ENCODE peak calls at places on chromosomes 12 and 14, in eight cellular contexts. J is NCI-H1694 treated with DMSO at 0.1 percent for 48 hours; O is activated gamma-delta T cell treated with Interleukin-2 at 50 U/mL for 16 hours; A is heart right ventricle; F is fibroblast of gingiva; I is ELR; G is AG09309; E is naive thymus-derived CD8-positive, alpha-beta T cell. R is an unnamed sample.

GRCh38 chr14:30114051-30114450 is 186.4 kb upstream of the PRKD1 start:
- DNase-seq in J (no peak), O (no peak), A (no peak), F (peak), I (no peak), G (no peak), E (no peak), R (no peak)

GRCh38 chr14:54564799-54565235 is 2.1 kb upstream of the SAMD4A start:
- DNase-seq in J (peak), O (no peak), A (no peak), F (peak), I (peak), G (no peak), E (peak), R (no peak)

GRCh38 chr12:12704593-12705230 is 8.7 kb upstream of the GPR19 start:
- DNase-seq in J (peak), O (no peak), A (peak), F (peak), I (peak), G (peak), E (peak), R (no peak)

GRCh38 chr12:132423251-132424117 is 66.5 kb upstream of the FBRSL1 start:
- DNase-seq in J (no peak), O (no peak), A (no peak), F (no peak), I (no peak), G (no peak), E (no peak), R (peak)

GRCh38 chr12:33678221-33678964 is 238.8 kb upstream of the SYT10 start:
- DNase-seq in J (no peak), O (no peak), A (no peak), F (no peak), I (no peak), G (no peak), E (no peak), R (no peak)

GRCh38 chr14:103450423-103450822 is 65.2 kb downstream of the MARK3 start:
- DNase-seq in J (no peak), O (no peak), A (no peak), F (no peak), I (no peak), G (no peak), E (no peak), R (no peak)

GRCh38 chr14:63249112-63249511 is 44.9 kb downstream of the RHOJ start:
- DNase-seq in J (no peak), O (no peak), A (peak), F (no peak), I (no peak), G (no peak), E (no peak), R (no peak)

GRCh38 chr14:96086574-96087077 is 47.5 kb downstream of the C14orf132 start:
- DNase-seq in J (no peak), O (no peak), A (no peak), F (no peak), I (peak), G (no peak), E (no peak), R (no peak)

GRCh38 chr12:12008931-12009611 is 61.7 kb upstream of the BCL2L14 start:
- DNase-seq in J (peak), O (peak), A (no peak), F (no peak), I (peak), G (no peak), E (peak), R (peak)

GRCh38 chr12:22935501-22935900 is 310.5 kb downstream of the ETNK1 start:
- DNase-seq in J (no peak), O (no peak), A (no peak), F (peak), I (peak), G (no peak), E (no peak), R (no peak)

R was measured in effector CD4-positive, alpha-beta T cell.